ENCODE peak calls at places on chromosome X, in seven cellular contexts. X, O, T, R, K, N and E are unnamed samples.

GRCh38 chrX:37986893-37987292 is 19.5 kb upstream of the SYTL5 start:
- DNase-seq in R (peak), X (no peak), K (no peak), O (no peak), N (no peak), T (no peak), E (peak)

GRCh38 chrX:35251229-35251628 is 308.6 kb downstream of the FAM47B start:
- DNase-seq in K (no peak), O (no peak), X (no peak), N (no peak), T (no peak), R (no peak), E (no peak)

GRCh38 chrX:31126205-31126604 is 54.4 kb upstream of the FTHL17 start:
- DNase-seq in N (no peak), K (no peak), T (no peak), O (no peak), X (no peak), R (peak), E (peak)

GRCh38 chrX:7147431-7147977 is at the start of gene STS:
- DNase-seq in X (peak), T (peak), N (no peak), K (peak), R (no peak), O (no peak), E (peak)

GRCh38 chrX:36947214-36947613 is 61.0 kb upstream of the FAM47C start:
- DNase-seq in X (no peak), N (no peak), K (no peak), T (no peak), O (no peak), R (no peak), E (no peak)

GRCh38 chrX:118188977-118189376 is 72.4 kb upstream of the KLHL13 start:
- DNase-seq in R (no peak), N (no peak), K (no peak), O (no peak), T (peak), X (no peak), E (peak)

GRCh38 chrX:114584434-114584943 is 603 bp downstream of the HTR2C start:
- DNase-seq in R (peak), T (no peak), N (no peak), O (no peak), K (no peak), X (no peak), E (no peak)

GRCh38 chrX:112832481-112833095 is 8.0 kb downstream of the AMOT start:
- DNase-seq in K (no peak), X (no peak), T (no peak), N (no peak), O (no peak), R (no peak), E (peak)

GRCh38 chrX:37912286-37912685 is 64.9 kb upstream of the DYNLT3 start:
- DNase-seq in T (peak), K (peak), N (no peak), O (peak), R (peak), X (no peak), E (peak)

GRCh38 chrX:19342331-19342906 is 1.3 kb upstream of the PDHA1 start:
- DNase-seq in R (no peak), T (peak), O (no peak), K (no peak), X (no peak), N (no peak), E (no peak)

GRCh38 chrX:30831082-30831481 is 58.0 kb downstream of the TAB3 start:
- DNase-seq in O (no peak), K (peak), X (no peak), R (no peak), T (no peak), N (no peak), E (no peak)

GRCh38 chrX:17591741-17592110 is 145.6 kb upstream of the SCML1 start:
- DNase-seq in O (peak), R (peak), N (no peak), K (peak), T (no peak), X (no peak), E (peak)

GRCh38 chrX:37350034-37350365 is 836 bp downstream of the PRRG1 start:
- DNase-seq in O (no peak), K (no peak), R (no peak), X (no peak), T (no peak), N (no peak), E (peak)

GRCh38 chrX:386239-386767 is 404 bp downstream of the PPP2R3B start:
- DNase-seq in X (peak), K (peak), T (peak), R (no peak), N (no peak), O (no peak), E (no peak)

GRCh38 chrX:130245441-130245840 is 23.3 kb downstream of the ZNF280C start:
- DNase-seq in O (peak), X (no peak), N (no peak), K (no peak), R (peak), T (no peak), E (peak)

GRCh38 chrX:12581546-12581945 is 209.7 kb upstream of the PRPS2 start:
- DNase-seq in T (no peak), X (no peak), K (no peak), O (no peak), N (no peak), R (no peak), E (no peak)

GRCh38 chrX:18927558-18927957 is 56.4 kb downstream of the PHKA2 start:
- DNase-seq in R (no peak), X (no peak), K (no peak), T (no peak), O (no peak), N (no peak), E (no peak)

GRCh38 chrX:4851534-4851933 is 1138.1 kb upstream of the PRKX start:
- DNase-seq in O (no peak), R (no peak), T (no peak), K (no peak), N (no peak), X (no peak), E (no peak)

GRCh38 chrX:94961730-94962129 is 1287.7 kb downstream of the FAM133A start:
- DNase-seq in O (no peak), N (no peak), R (no peak), T (no peak), K (no peak), X (no peak), E (no peak)

GRCh38 chrX:56505866-56506265 is 57.6 kb upstream of the UBQLN2 start:
- DNase-seq in R (no peak), N (no peak), K (no peak), T (no peak), O (no peak), X (no peak), E (no peak)

DNA sequence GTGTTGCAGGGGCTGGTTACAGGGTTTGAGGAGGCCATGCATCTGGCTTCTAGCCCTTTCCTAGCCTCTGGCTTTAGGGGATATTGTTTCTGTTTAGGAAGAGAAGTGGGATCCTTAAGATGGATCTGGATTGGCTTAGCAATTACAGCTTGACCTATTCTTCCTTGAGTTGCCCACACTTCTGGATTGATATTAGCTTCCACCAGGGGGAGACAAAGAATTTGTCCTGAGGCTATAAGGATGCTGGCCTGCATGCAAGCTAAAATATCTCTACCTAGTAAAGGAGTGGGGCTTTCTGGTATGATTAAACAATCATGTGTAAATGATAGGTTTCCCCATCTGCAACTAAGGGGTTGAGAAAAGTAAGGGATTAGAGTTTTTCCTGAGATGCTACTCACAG is 117.2 kb downstream of the TEX13C start:
- DNase-seq in R (no peak), N (no peak), K (no peak), T (peak), X (no peak), O (no peak), E (no peak)
- TF ChIP-seq CTCF in R (no peak), N (no peak), K (peak), T (peak), X (no peak), O (no peak), E (no peak)

GRCh38 chrX:119417376-119417775 is 18.2 kb downstream of the SLC25A43 start:
- DNase-seq in K (no peak), O (no peak), N (no peak), X (no peak), R (no peak), T (no peak), E (no peak)

GRCh38 chrX:119421306-119421705 is 22.2 kb downstream of the SLC25A43 start:
- DNase-seq in T (no peak), N (no peak), X (no peak), O (no peak), K (no peak), R (no peak), E (no peak)

GRCh38 chrX:119419898-119420297 is 20.8 kb downstream of the SLC25A43 start:
- DNase-seq in X (no peak), N (no peak), R (no peak), O (no peak), K (no peak), T (no peak), E (no peak)

GRCh38 chrX:119419146-119419545 is 20.0 kb downstream of the SLC25A43 start:
- DNase-seq in K (no peak), T (no peak), X (no peak), N (no peak), R (no peak), O (no peak), E (no peak)

GRCh38 chrX:119417842-119418241 is 18.7 kb downstream of the SLC25A43 start:
- DNase-seq in O (no peak), X (no peak), T (peak), R (no peak), K (no peak), N (no peak), E (no peak)
- TF ChIP-seq CTCF in O (peak), X (no peak), T (peak), R (peak), K (no peak), N (no peak), E (no peak)

DNA sequence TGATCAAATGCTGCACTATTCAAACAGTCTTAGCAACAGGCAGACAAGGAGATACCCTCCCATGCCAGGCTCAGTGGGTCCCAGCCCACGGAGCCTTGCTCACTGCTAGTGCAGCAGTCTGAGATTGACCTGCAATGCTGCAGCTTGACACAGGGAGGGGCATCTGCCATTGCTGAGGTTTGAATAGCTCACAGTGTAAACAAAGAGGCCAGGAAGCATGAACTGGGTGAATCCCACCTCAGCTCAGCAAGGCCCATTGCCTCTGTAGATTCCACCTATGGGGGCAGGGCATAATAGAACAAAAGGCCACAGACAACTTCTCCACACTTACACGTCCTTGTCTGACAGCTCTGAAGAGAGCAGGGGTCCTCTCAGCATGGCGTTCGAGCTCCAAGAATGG is 26.6 kb upstream of the ZXDB start:
- DNase-seq in T (no peak), X (no peak), K (no peak), O (no peak), N (no peak), R (no peak), E (no peak)
- TF ChIP-seq CTCF in T (no peak), X (no peak), K (no peak), O (no peak), N (no peak), R (no peak), E (no peak)

GRCh38 chrX:39460491-39460890 is 637.3 kb downstream of the BCOR start:
- DNase-seq in O (no peak), T (no peak), K (no peak), X (no peak), R (no peak), N (no peak), E (no peak)

GRCh38 chrX:39458779-39459178 is 639.0 kb downstream of the BCOR start:
- DNase-seq in O (no peak), R (no peak), X (no peak), N (no peak), K (no peak), T (no peak), E (no peak)

GRCh38 chrX:39469126-39469525 is 628.6 kb downstream of the BCOR start:
- DNase-seq in O (no peak), K (no peak), R (no peak), N (no peak), X (no peak), T (no peak), E (no peak)

GRCh38 chrX:39459204-39459603 is 638.6 kb downstream of the BCOR start:
- DNase-seq in O (no peak), T (no peak), K (no peak), R (no peak), N (no peak), X (no peak), E (no peak)

DNA sequence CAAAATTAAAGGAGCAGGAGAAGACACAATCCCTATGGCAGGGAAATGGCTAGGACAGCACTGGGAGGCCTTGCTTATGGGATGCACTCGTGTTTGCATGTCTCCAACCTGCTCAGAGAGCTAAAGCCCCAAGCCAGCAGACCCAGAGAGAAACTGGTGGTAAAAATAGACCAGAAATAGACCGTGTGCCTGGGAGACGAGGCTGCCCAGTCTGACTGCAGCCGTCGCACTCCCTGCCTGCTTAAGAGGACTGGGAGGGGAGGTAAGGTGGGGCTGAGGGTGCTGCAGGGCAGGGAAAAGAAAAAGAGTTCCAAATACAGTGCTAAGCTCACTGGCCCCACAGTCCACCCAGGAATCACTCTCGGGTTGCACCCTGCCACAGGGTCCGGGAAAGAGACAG is 633.5 kb downstream of the BCOR start:
- DNase-seq in K (no peak), N (no peak), O (no peak), R (no peak), T (no peak), X (no peak), E (no peak)
- TF ChIP-seq CTCF in K (no peak), N (no peak), O (no peak), R (no peak), T (no peak), X (no peak), E (no peak)

DNA sequence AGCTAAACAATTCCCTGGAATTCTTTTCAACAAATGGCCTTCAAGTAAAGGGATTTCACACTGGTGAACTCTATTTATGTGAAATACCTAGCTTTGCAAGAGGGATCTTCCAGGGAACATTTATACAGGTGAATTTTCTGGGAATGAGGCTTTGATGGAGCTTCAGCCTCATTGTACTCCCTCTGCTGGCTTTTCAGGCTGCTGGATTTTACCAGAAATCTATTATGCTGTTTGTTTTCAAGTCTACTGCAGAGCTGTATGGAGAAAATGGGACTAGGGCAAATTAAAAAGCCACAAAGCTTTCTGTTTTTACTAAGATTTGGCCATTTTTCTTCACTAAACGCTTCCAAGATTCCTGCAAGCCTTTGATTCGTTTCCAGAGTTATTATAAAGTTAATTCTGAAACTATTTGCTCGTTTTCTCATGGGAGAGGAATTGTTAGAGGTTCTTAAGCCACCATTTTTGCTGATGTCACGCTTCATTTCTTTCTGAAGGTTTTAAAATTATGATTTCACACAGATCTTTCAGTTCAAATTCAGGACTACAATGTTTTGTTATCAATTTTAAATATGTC is 31.6 kb downstream of the KDM6A start:
- DNase-seq in K (no peak), N (no peak), T (no peak), X (no peak), R (peak), O (no peak), E (peak)
- TF ChIP-seq CTCF in K (no peak), N (no peak), T (no peak), X (no peak), R (peak), O (peak), E (peak)

GRCh38 chrX:123990169-123990568 is 28.7 kb downstream of the STAG2 start:
- DNase-seq in T (no peak), R (no peak), N (no peak), X (no peak), O (no peak), K (no peak), E (no peak)
- TF ChIP-seq CTCF in T (no peak), R (no peak), N (no peak), X (no peak), O (no peak), K (no peak), E (no peak)

GRCh38 chrX:14630724-14631123 is 101.4 kb downstream of the GLRA2 start:
- DNase-seq in R (peak), N (no peak), O (no peak), X (no peak), K (peak), T (peak), E (no peak)
- TF ChIP-seq CTCF in R (peak), N (no peak), O (no peak), X (no peak), K (no peak), T (peak), E (no peak)

GRCh38 chrX:22950278-22951266 is 49.2 kb upstream of the DDX53 start:
- DNase-seq in T (peak), N (no peak), K (no peak), O (peak), R (peak), X (no peak), E (peak)

GRCh38 chrX:22952011-22952410 is 47.7 kb upstream of the DDX53 start:
- DNase-seq in T (peak), N (no peak), X (no peak), K (no peak), O (no peak), R (no peak), E (peak)
- TF ChIP-seq CTCF in T (no peak), N (no peak), X (no peak), K (no peak), O (no peak), R (no peak), E (peak)

GRCh38 chrX:123625952-123626351 is 106.9 kb downstream of the THOC2 start:
- DNase-seq in R (no peak), K (no peak), X (no peak), T (no peak), O (no peak), N (no peak), E (no peak)

GRCh38 chrX:123629502-123629901 is 103.3 kb downstream of the THOC2 start:
- DNase-seq in K (no peak), T (no peak), N (no peak), X (no peak), O (no peak), R (no peak), E (no peak)

GRCh38 chrX:123626962-123627361 is 105.9 kb downstream of the THOC2 start:
- DNase-seq in R (peak), N (no peak), K (no peak), T (no peak), X (no peak), O (no peak), E (peak)

GRCh38 chrX:123625477-123625876 is 107.4 kb downstream of the THOC2 start:
- DNase-seq in R (no peak), T (no peak), N (no peak), X (no peak), K (no peak), O (no peak), E (no peak)
- TF ChIP-seq CTCF in R (no peak), T (no peak), N (no peak), X (no peak), K (no peak), O (no peak), E (no peak)

DNA sequence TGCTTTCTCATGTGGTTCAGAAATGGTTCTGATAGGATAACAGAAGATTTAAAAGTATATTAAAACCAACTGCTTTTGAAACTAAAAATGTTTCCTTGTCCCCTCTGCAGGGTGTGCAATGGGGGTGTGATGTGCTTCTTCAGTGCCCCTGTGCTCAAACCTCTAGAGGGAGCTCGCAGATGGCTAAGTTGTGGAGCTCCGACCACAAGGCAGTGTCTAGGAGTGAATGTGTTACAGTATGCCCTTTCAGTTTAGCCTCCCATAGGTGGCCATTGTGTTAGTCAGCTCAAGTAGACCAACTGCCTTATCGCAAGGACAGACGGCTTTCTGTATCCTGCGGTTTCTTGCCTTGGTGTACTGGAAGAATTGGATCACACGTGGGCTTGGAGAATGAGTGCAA is 130.5 kb downstream of the TENT5D start:
- DNase-seq in R (no peak), T (peak), N (no peak), O (no peak), K (no peak), X (no peak), E (no peak)
- TF ChIP-seq CTCF in R (no peak), T (peak), N (no peak), O (no peak), K (no peak), X (no peak), E (no peak)